ENCODE peak calls at places on chromosomes 7 and 10, in four cellular contexts. H, C, E and X are unnamed samples.

GRCh38 chr7:115015619-115016018 is 93.7 kb downstream of the MDFIC start:
- DNase-seq in H (no peak), C (peak), E (no peak), X (no peak)

GRCh38 chr7:46218461-46219202 is 297.6 kb upstream of the IGFBP3 start:
- DNase-seq in H (no peak), C (no peak), E (no peak), X (no peak)

GRCh38 chr7:51374936-51375335 is 58.3 kb upstream of the COBL start:
- DNase-seq in H (no peak), C (no peak), E (no peak), X (no peak)

GRCh38 chr7:35415411-35415822 is 161.5 kb upstream of the TBX20 start:
- DNase-seq in H (no peak), C (no peak), E (no peak), X (no peak)

GRCh38 chr10:43124094-43124521 is 14.1 kb upstream of the CSGALNACT2 start:
- DNase-seq in H (no peak), C (no peak), E (no peak), X (no peak)

GRCh38 chr10:62514079-62514693 is 140.0 kb downstream of the ZNF365 start:
- DNase-seq in H (no peak), C (no peak), E (peak), X (no peak)

GRCh38 chr7:150937848-150938561 is 40.1 kb downstream of the KCNH2 start:
- DNase-seq in H (no peak), C (peak), E (peak), X (peak)

GRCh38 chr10:133379152-133379800 is at the start of gene PAOX:
- DNase-seq in H (peak), C (peak), E (no peak), X (peak)

GRCh38 chr7:98681951-98682350 is 64.9 kb downstream of the NPTX2 start:
- DNase-seq in H (no peak), C (no peak), E (no peak), X (no peak)

GRCh38 chr7:86908948-86909347 is 150.5 kb downstream of the ELAPOR2 start:
- DNase-seq in H (no peak), C (no peak), E (no peak), X (no peak)

GRCh38 chr7:96327429-96327828 is 5.5 kb upstream of the SLC25A13 start:
- DNase-seq in H (no peak), C (no peak), E (peak), X (no peak)

GRCh38 chr7:105454058-105454739 is 65.5 kb upstream of the SRPK2 start:
- DNase-seq in H (no peak), C (peak), E (no peak), X (no peak)

GRCh38 chr7:115749924-115750323 is 280.6 kb downstream of the TFEC start:
- DNase-seq in H (no peak), C (no peak), E (no peak), X (no peak)

GRCh38 chr7:105932835-105933477 is 30.1 kb upstream of the CDHR3 start:
- DNase-seq in H (no peak), C (no peak), E (no peak), X (no peak)